ENCODE peak calls at places on chromosomes 16 and 17, in five cellular contexts. G, V, B, T and Q are unnamed samples.

GRCh38 chr17:44758414-44759095 is at the start of gene ADAM11:
- DNase-seq in G (no peak), V (peak), B (no peak), T (no peak), Q (no peak)

GRCh38 chr17:80790021-80790765 is 201.4 kb upstream of the CHMP6 start:
- DNase-seq in G (no peak), V (no peak), B (no peak), T (no peak), Q (no peak)

GRCh38 chr16:85612191-85612800 is 826 bp upstream of the GSE1 start:
- DNase-seq in G (peak), V (peak), B (peak), T (peak), Q (peak)

GRCh38 chr16:85334718-85335583 is 222.7 kb upstream of the CIBAR2 start:
- DNase-seq in G (no peak), V (no peak), B (peak), T (peak), Q (no peak)

GRCh38 chr16:85090873-85091521 is 21.3 kb downstream of the CIBAR2 start:
- DNase-seq in G (no peak), V (no peak), B (peak), T (no peak), Q (no peak)

GRCh38 chr17:29838961-29839360 is 91.1 kb downstream of the SSH2 start:
- DNase-seq in G (peak), V (peak), B (no peak), T (no peak), Q (no peak)

GRCh38 chr17:1413281-1413791 is 13.3 kb upstream of the YWHAE start:
- DNase-seq in G (peak), V (no peak), B (peak), T (peak), Q (no peak)

GRCh38 chr16:55444754-55445485 is 34.1 kb upstream of the MMP2 start:
- DNase-seq in G (no peak), V (no peak), B (peak), T (no peak), Q (no peak)

GRCh38 chr16:57202095-57202886 is 16.2 kb downstream of the RSPRY1 start:
- DNase-seq in G (no peak), V (no peak), B (no peak), T (no peak), Q (no peak)

GRCh38 chr16:30794634-30795033 is 7.6 kb upstream of the ZNF629 start:
- DNase-seq in G (no peak), V (no peak), B (no peak), T (no peak), Q (no peak)

GRCh38 chr16:79599256-79599836 is 1.2 kb downstream of the MAF start:
- DNase-seq in G (peak), V (peak), B (no peak), T (no peak), Q (peak)

GRCh38 chr16:84144301-84144858 is 597 bp downstream of the HSDL1 start:
- DNase-seq in G (peak), V (peak), B (peak), T (peak), Q (peak)

GRCh38 chr16:3461120-3461519 is 17.6 kb downstream of the NAA60 start:
- DNase-seq in G (no peak), V (no peak), B (no peak), T (no peak), Q (no peak)

GRCh38 chr17:43316522-43317142 is 82.2 kb upstream of the ARL4D start:
- DNase-seq in G (no peak), V (no peak), B (no peak), T (no peak), Q (no peak)

GRCh38 chr17:81436294-81436849 is 41.1 kb downstream of the BAHCC1 start:
- DNase-seq in G (peak), V (no peak), B (no peak), T (no peak), Q (peak)

GRCh38 chr16:57383276-57384247 is 11.3 kb downstream of the CX3CL1 start:
- DNase-seq in G (no peak), V (no peak), B (no peak), T (no peak), Q (no peak)

GRCh38 chr16:50547944-50548658 is at the start of gene NKD1:
- DNase-seq in G (peak), V (peak), B (peak), T (peak), Q (peak)

GRCh38 chr17:27216836-27217235 is 77.1 kb upstream of the WSB1 start:
- DNase-seq in G (no peak), V (no peak), B (no peak), T (no peak), Q (no peak)

GRCh38 chr17:65235284-65235683 is 98.1 kb downstream of the RGS9 start:
- DNase-seq in G (no peak), V (no peak), B (no peak), T (no peak), Q (no peak)

GRCh38 chr16:769934-770333 is 9.4 kb downstream of the MSLN start:
- DNase-seq in G (no peak), V (no peak), B (no peak), T (no peak), Q (no peak)

GRCh38 chr16:22665803-22666202 is 148.2 kb upstream of the HS3ST2 start:
- DNase-seq in G (no peak), V (peak), B (no peak), T (no peak), Q (no peak)

GRCh38 chr17:18246880-18247612 is 11.5 kb downstream of the FLII start:
- DNase-seq in G (peak), V (peak), B (peak), T (peak), Q (peak)

GRCh38 chr17:78925662-78926555 is 722 bp upstream of the TIMP2 start:
- DNase-seq in G (peak), V (peak), B (peak), T (peak), Q (peak)

GRCh38 chr16:3161235-3162018 is 26.6 kb upstream of the OR1F1 start:
- DNase-seq in G (peak), V (no peak), B (peak), T (no peak), Q (no peak)

GRCh38 chr16:49592507-49593422 is 219.2 kb downstream of the C16orf78 start:
- DNase-seq in G (peak), V (peak), B (peak), T (peak), Q (no peak)

GRCh38 chr17:27538156-27538955 is 82.1 kb downstream of the KSR1 start:
- DNase-seq in G (no peak), V (no peak), B (no peak), T (no peak), Q (no peak)

GRCh38 chr16:24359490-24359889 is 103.4 kb downstream of the CACNG3 start:
- DNase-seq in G (no peak), V (no peak), B (no peak), T (no peak), Q (no peak)
- TF ChIP-seq CTCF in G (no peak), V (no peak), B (no peak), T (no peak), Q (no peak)

GRCh38 chr17:68461122-68461539 is 3.8 kb upstream of the WIPI1 start:
- DNase-seq in G (no peak), V (no peak), B (no peak), T (no peak), Q (no peak)
- TF ChIP-seq EP300 in G (no peak), V (no peak), B (no peak), T (no peak), Q (no peak)

GRCh38 chr16:67230809-67231660 is 4.1 kb downstream of the TMEM208 start:
- DNase-seq in G (no peak), V (no peak), B (no peak), T (peak), Q (no peak)
- TF ChIP-seq POLR2A in G (no peak), V (no peak), B (no peak), T (no peak), Q (no peak)

GRCh38 chr17:4938670-4939553 is 934 bp downstream of the SLC25A11 start:
- DNase-seq in G (no peak), V (no peak), B (no peak), T (no peak), Q (no peak)
- TF ChIP-seq CTCF in G (no peak), V (no peak), B (peak), T (no peak), Q (no peak)

DNA sequence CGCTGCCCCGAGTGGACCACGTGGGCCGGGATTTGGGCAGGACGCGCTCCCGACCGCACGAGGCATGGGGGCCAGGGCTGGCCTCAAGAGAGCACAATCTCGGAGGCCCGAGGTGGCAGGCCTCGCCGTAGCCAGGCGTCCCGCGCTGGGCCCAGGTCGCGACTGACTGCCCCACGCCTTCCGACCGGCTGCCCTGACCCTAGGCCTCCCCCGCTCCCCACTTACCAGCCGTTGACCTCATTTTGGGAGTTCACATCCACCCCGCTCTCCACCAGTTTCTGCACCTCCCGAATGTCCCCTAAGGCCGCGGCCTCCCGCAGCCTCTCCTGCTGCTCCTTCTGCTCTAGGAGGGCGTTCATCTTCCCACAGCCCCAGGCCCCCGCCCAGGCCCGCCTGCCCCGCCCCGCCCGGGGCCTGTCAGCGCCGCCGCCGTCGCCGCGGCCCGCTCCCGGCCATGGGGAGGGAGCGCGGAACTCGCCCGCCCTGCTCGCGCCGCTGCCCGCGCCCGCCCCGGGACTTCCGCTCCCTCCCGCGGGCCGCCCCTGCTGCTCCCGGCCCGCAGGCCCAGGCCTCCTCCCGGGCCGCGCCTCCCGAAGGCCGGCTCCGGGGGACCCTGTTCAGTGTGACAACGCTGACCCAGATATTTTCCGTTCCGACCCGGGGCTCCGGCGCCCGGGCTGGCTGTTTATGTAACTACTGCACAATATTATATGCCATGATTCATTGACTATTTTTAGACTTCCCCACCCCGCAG is at the start of gene ANKRD40:
- DNase-seq in G (peak), V (peak), B (peak), T (peak), Q (peak)
- TF ChIP-seq EP300 in G (peak), V (no peak), B (peak), T (no peak), Q (no peak)

DNA sequence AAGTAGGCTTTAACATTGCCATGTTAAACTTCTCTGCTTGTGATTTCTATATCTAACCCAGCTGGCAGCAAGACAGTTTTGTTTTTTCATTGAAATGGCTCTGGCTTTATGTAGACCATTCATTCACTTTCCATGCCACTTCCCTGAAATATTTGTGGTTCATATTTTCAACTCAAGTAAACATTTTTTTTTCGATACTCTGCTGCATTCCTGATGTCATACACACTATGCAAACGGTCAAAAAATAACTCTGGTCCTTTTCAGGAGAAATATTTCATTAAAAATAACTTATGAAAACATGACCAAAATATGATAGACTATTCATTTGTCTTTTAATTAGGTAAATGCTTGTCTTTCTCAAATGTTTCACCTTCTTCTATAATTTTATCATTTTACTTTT is 116.3 kb downstream of the USP22 start:
- DNase-seq in G (no peak), V (no peak), B (no peak), T (no peak), Q (no peak)
- TF ChIP-seq POLR2A in G (no peak), V (no peak), B (no peak), T (no peak), Q (no peak)

GRCh38 chr17:38918129-38918913 is 7.1 kb upstream of the LASP1NB start:
- DNase-seq in G (no peak), V (peak), B (no peak), T (peak), Q (no peak)
- TF ChIP-seq CTCF in G (peak), V (peak), B (no peak), T (no peak), Q (no peak)